ENCODE peak calls at places on chromosomes 1 and 21, in four cellular contexts. J is H9, W is IMR-90, H is H1. G is an unnamed sample. For H3K4me1, the result is how much of the 10 kb centered on the place peaks cover.

GRCh38 chr1:67566803-67567202 is 118.2 kb upstream of the GADD45A start:
- DNase-seq in J (no peak), W (peak), H (no peak), G (no peak)

GRCh38 chr1:36829951-36830350 is 204.4 kb downstream of the GRIK3 start:
- DNase-seq in J (no peak), W (no peak), H (no peak), G (no peak)

GRCh38 chr1:63611231-63611630 is 18.0 kb downstream of the PGM1 start:
- DNase-seq in J (no peak), W (peak), H (no peak), G (peak)

GRCh38 chr21:39182016-39182415 is 1.2 kb downstream of the PSMG1 start:
- DNase-seq in J (no peak), W (no peak), H (no peak), G (no peak)

GRCh38 chr1:39153684-39154083 is 50.8 kb upstream of the MACF1 start:
- DNase-seq in J (no peak), W (no peak), H (no peak), G (no peak)

GRCh38 chr1:53677486-53677885 is 61.5 kb downstream of the GLIS1 start:
- DNase-seq in J (no peak), W (no peak), H (no peak), G (no peak)

GRCh38 chr1:206970406-206970805 is at the start of gene FCAMR:
- DNase-seq in J (no peak), W (no peak), H (no peak), G (no peak)

GRCh38 chr1:68198752-68199151 is 33.6 kb downstream of the WLS start:
- DNase-seq in J (no peak), W (peak), H (no peak), G (no peak)

GRCh38 chr1:110384581-110385321 is 6.1 kb downstream of the SLC16A4 start:
- DNase-seq in J (no peak), W (no peak), H (no peak), G (no peak)

GRCh38 chr1:24742090-24742938 is 2.9 kb upstream of the CLIC4 start:
- DNase-seq in J (peak), W (peak), H (peak), G (peak)

GRCh38 chr1:41423511-41424191 is 60.8 kb downstream of the EDN2 start:
- DNase-seq in J (peak), W (no peak), H (no peak), G (no peak)

GRCh38 chr21:36047139-36047538 is 13.2 kb downstream of the SETD4 start:
- DNase-seq in J (no peak), W (no peak), H (no peak), G (no peak)

GRCh38 chr1:93178418-93178817 is 1.8 kb downstream of the TMED5 start:
- DNase-seq in J (no peak), W (peak), H (no peak), G (no peak)
- H3K4me1 ChIP-seq in J (under half), W (under half), H (under half), G (under half)

GRCh38 chr1:227092054-227092453 is 152.0 kb downstream of the COQ8A start:
- DNase-seq in J (no peak), W (peak), H (no peak), G (no peak)
- H4K5ac ChIP-seq in J (no peak), W (no peak), H (no peak), G (no peak)

DNA sequence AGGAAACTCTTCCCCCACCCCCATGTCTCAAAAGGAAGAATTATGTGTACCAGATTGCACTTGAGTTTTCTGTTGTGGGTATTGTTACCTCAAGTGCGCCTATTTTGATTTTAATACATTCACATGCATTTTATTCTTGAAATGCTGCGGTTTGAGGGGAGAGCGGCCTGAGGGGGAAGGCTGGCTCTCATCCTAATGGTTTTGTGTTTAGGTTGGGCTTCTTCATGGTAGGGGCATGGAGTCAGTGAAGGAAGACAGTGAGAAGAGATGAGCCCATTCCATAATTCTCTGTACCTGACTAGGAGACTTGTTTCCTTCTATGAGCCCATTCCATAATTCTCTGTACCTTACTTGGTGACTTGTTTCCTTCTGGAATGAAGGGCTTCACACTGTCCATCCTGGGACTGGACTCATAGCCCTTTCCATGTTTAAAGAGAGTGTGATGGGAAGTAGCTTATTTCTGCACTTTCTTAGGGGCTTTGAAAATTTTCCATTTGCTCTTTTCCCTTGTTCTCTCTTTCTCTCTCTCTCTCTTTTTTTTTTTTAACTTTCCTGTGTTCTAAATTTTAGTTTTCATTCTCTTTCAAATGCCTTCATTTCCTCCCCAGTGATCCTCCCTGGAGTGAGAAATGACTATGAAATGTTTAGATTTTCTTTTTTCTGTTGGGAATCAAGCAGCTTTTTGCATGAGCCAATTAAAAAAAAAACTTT is 1.9 kb downstream of the AK4 start:
- DNase-seq in J (no peak), W (no peak), H (no peak), G (no peak)
- H3K4me1 ChIP-seq in J (under half), W (under half), H (under half), G (under half)

GRCh38 chr1:72936942-72937341 is 654.6 kb upstream of the NEGR1 start:
- DNase-seq in J (no peak), W (no peak), H (no peak), G (no peak)
- H4K5ac ChIP-seq in J (no peak), W (no peak), H (no peak), G (no peak)

GRCh38 chr1:203322480-203323179 is 17.3 kb downstream of the BTG2 start:
- DNase-seq in J (no peak), W (no peak), H (no peak), G (no peak)

GRCh38 chr1:203324103-203325003 is 19.0 kb downstream of the BTG2 start:
- DNase-seq in J (no peak), W (no peak), H (no peak), G (no peak)

GRCh38 chr1:203320546-203321272 is 15.4 kb downstream of the BTG2 start:
- DNase-seq in J (peak), W (peak), H (no peak), G (peak)

GRCh38 chr1:203323587-203323986 is 18.3 kb downstream of the BTG2 start:
- DNase-seq in J (no peak), W (no peak), H (no peak), G (no peak)

GRCh38 chr1:203321273-203322052 is 16.1 kb downstream of the BTG2 start:
- DNase-seq in J (no peak), W (no peak), H (no peak), G (no peak)
- H3K4me1 ChIP-seq in J (under half), W (under half), H (under half), G (under half)

GRCh38 chr1:84402501-84402900 is 4.2 kb downstream of the DNASE2B start:
- DNase-seq in J (no peak), W (no peak), H (no peak), G (no peak)
- H4K5ac ChIP-seq in J (no peak), W (no peak), H (no peak), G (no peak)